ENCODE peak calls at places on chromosomes 4 and X, in nine cellular contexts. U, D, L, C, X, Y, K, P and B are unnamed samples.

GRCh38 chr4:116688536-116688935 is 396.8 kb downstream of the TRAM1L1 start:
- DNase-seq in C (no peak), U (no peak), L (no peak), P (no peak), X (no peak), D (peak), Y (no peak), K (no peak), B (no peak)

GRCh38 chr4:184350964-184351363 is 123.4 kb downstream of the IRF2 start:
- DNase-seq in U (no peak), P (no peak), C (no peak), L (no peak), K (no peak), Y (no peak), X (no peak), D (no peak), B (no peak)

GRCh38 chr4:70754470-70754869 is 32.7 kb downstream of the RUFY3 start:
- DNase-seq in D (no peak), L (no peak), U (no peak), Y (no peak), C (no peak), P (no peak), K (no peak), X (no peak), B (no peak)

GRCh38 chrX:147848543-147849448 is 62.9 kb upstream of the FMR1 start:
- DNase-seq in L (no peak), X (no peak), D (no peak), P (no peak), U (no peak), Y (no peak), C (no peak), K (no peak), B (no peak)

GRCh38 chr4:4735870-4736269 is 123.6 kb upstream of the MSX1 start:
- DNase-seq in K (peak), D (peak), Y (no peak), U (no peak), P (peak), X (no peak), L (no peak), C (no peak), B (no peak)

GRCh38 chrX:113747274-113747973 is 836.5 kb upstream of the HTR2C start:
- DNase-seq in K (no peak), Y (no peak), C (no peak), U (no peak), L (no peak), X (no peak), P (no peak), D (no peak), B (no peak)

GRCh38 chrX:32987139-32987538 is 224.2 kb downstream of the DMD start:
- DNase-seq in U (no peak), K (no peak), C (no peak), X (no peak), L (no peak), P (no peak), D (no peak), Y (no peak), B (no peak)

GRCh38 chr4:145907827-145908226 is 30.8 kb downstream of the ZNF827 start:
- DNase-seq in K (no peak), Y (no peak), X (no peak), L (no peak), U (no peak), C (no peak), P (no peak), D (no peak), B (no peak)

GRCh38 chr4:41432889-41433288 is 105.1 kb upstream of the LIMCH1 start:
- DNase-seq in C (no peak), L (no peak), D (peak), U (no peak), Y (no peak), K (peak), P (no peak), X (no peak), B (no peak)

GRCh38 chr4:103498161-103499070 is 221.4 kb downstream of the TACR3 start:
- DNase-seq in X (no peak), L (no peak), D (peak), Y (no peak), C (no peak), P (no peak), U (no peak), K (peak), B (no peak)

GRCh38 chrX:66046612-66047235 is 6.8 kb upstream of the VSIG4 start:
- DNase-seq in C (no peak), X (no peak), P (no peak), D (no peak), L (no peak), K (no peak), U (no peak), Y (no peak), B (no peak)

GRCh38 chr4:24949970-24950369 is 37.1 kb upstream of the CCDC149 start:
- DNase-seq in U (no peak), D (no peak), P (no peak), K (no peak), C (no peak), L (no peak), X (no peak), Y (no peak), B (no peak)